ENCODE peak calls at places on chromosomes 12 and 14, in six cellular contexts. V, T, J, U, R and F are unnamed samples. For H3K4me1 and H3K9me3, the result is how much of the 10 kb centered on the place peaks cover.

GRCh38 chr12:116919706-116920485 is 9.1 kb downstream of the FBXW8 start:
- DNase-seq in R (no peak), U (no peak), T (no peak), J (no peak), V (no peak), F (no peak)

GRCh38 chr14:47715330-47715729 is 39.9 kb upstream of the MDGA2 start:
- DNase-seq in T (no peak), R (no peak), V (no peak), U (no peak), J (no peak), F (no peak)

GRCh38 chr14:74618078-74618952 is 6.3 kb upstream of the LTBP2 start:
- DNase-seq in R (peak), V (peak), T (no peak), J (peak), U (peak), F (peak)

GRCh38 chr14:60968671-60969070 is 12.2 kb downstream of the TRMT5 start:
- DNase-seq in J (no peak), U (no peak), V (no peak), R (no peak), T (no peak), F (no peak)

GRCh38 chr12:67068204-67068731 is 200.9 kb upstream of the CAND1 start:
- DNase-seq in U (no peak), V (no peak), T (peak), R (no peak), J (no peak), F (no peak)

GRCh38 chr12:117850048-117850447 is 118.7 kb downstream of the KSR2 start:
- DNase-seq in J (no peak), R (peak), T (peak), V (no peak), U (no peak), F (no peak)

GRCh38 chr14:35897616-35898111 is 71.5 kb downstream of the BRMS1L start:
- DNase-seq in U (no peak), J (no peak), T (peak), R (no peak), V (no peak), F (no peak)

GRCh38 chr12:2049604-2050540 is 2.9 kb upstream of the CACNA1C start:
- DNase-seq in R (no peak), V (no peak), U (no peak), T (no peak), J (no peak), F (no peak)

GRCh38 chr14:21102472-21103164 is 1.8 kb downstream of the TMEM253 start:
- DNase-seq in J (no peak), U (no peak), R (no peak), T (no peak), V (no peak), F (no peak)

GRCh38 chr14:105092124-105092911 is 27.1 kb upstream of the GPR132 start:
- DNase-seq in J (peak), R (peak), V (no peak), T (no peak), U (no peak), F (no peak)

GRCh38 chr14:34035934-34036250 is 85.0 kb upstream of the EGLN3 start:
- DNase-seq in V (no peak), R (no peak), T (no peak), J (no peak), U (no peak), F (no peak)

GRCh38 chr12:25585021-25585523 is 32.0 kb upstream of the LMNTD1 start:
- DNase-seq in R (peak), T (no peak), V (no peak), U (no peak), J (no peak), F (peak)

GRCh38 chr14:24632761-24633160 is 1.2 kb downstream of the GZMB start:
- DNase-seq in U (no peak), J (no peak), R (no peak), V (no peak), T (no peak), F (no peak)

GRCh38 chr12:120659151-120659525 is 18.7 kb downstream of the CABP1 start:
- DNase-seq in T (no peak), U (no peak), V (no peak), J (no peak), R (no peak), F (no peak)

GRCh38 chr14:35158951-35159653 is 36.8 kb downstream of the PRORP start:
- DNase-seq in T (peak), J (no peak), U (no peak), V (no peak), R (no peak), F (no peak)

GRCh38 chr12:121295123-121295745 is 1.3 kb downstream of the CAMKK2 start:
- DNase-seq in T (peak), J (no peak), U (no peak), R (no peak), V (no peak), F (no peak)

GRCh38 chr12:88628856-88629509 is 48.7 kb upstream of the KITLG start:
- DNase-seq in V (no peak), T (no peak), U (no peak), J (peak), R (peak), F (no peak)

GRCh38 chr14:104570869-104571635 is 8.5 kb upstream of the C14orf180 start:
- DNase-seq in T (no peak), R (no peak), J (no peak), V (no peak), U (no peak), F (no peak)

GRCh38 chr12:129150721-129151120 is 297.4 kb downstream of the GLT1D1 start:
- DNase-seq in T (no peak), J (no peak), V (no peak), U (no peak), R (no peak), F (no peak)

GRCh38 chr12:85821759-85822158 is 14.4 kb downstream of the RASSF9 start:
- DNase-seq in U (no peak), R (no peak), J (no peak), V (no peak), T (no peak), F (no peak)

GRCh38 chr12:4939418-4940023 is 29.8 kb downstream of the KCNA1 start:
- DNase-seq in R (no peak), J (no peak), U (no peak), T (no peak), V (no peak), F (no peak)

GRCh38 chr14:53113992-53114391 is 39.1 kb downstream of the DDHD1 start:
- DNase-seq in U (no peak), T (no peak), V (no peak), R (no peak), J (no peak), F (no peak)

GRCh38 chr12:57096099-57096572 is 7.2 kb downstream of the NAB2 start:
- DNase-seq in U (no peak), T (no peak), R (no peak), J (no peak), V (no peak), F (no peak)

GRCh38 chr12:13179159-13180074 is 17.1 kb upstream of the EMP1 start:
- DNase-seq in T (no peak), J (peak), R (peak), U (peak), V (peak), F (peak)

GRCh38 chr12:31369712-31370521 is 44.0 kb upstream of the SINHCAF start:
- DNase-seq in U (no peak), V (no peak), J (peak), R (peak), T (peak), F (peak)

GRCh38 chr12:105672171-105672570 is 341.7 kb downstream of the C12orf75 start:
- DNase-seq in T (no peak), R (no peak), J (no peak), U (no peak), V (no peak), F (peak)

GRCh38 chr12:45234134-45234865 is 18.4 kb downstream of the ANO6 start:
- DNase-seq in R (no peak), V (no peak), J (no peak), T (peak), U (no peak), F (no peak)

GRCh38 chr12:78241472-78241871 is 410.8 kb downstream of the NAV3 start:
- DNase-seq in T (no peak), J (no peak), U (no peak), V (no peak), R (no peak), F (no peak)

GRCh38 chr12:103169-103981 is 36.8 kb downstream of the IQSEC3 start:
- DNase-seq in T (peak), V (no peak), R (no peak), U (no peak), J (no peak), F (no peak)
- H3K27ac ChIP-seq in T (peak), V (no peak), R (no peak), U (no peak), J (no peak), F (no peak)

GRCh38 chr14:68685419-68686211 is 107.3 kb downstream of the ZFP36L1 start:
- DNase-seq in J (no peak), U (peak), T (no peak), V (peak), R (no peak), F (no peak)
- H3K4me1 ChIP-seq in J (under half), U (under half), T (under half), V (half or more), R (under half), F (under half)

DNA sequence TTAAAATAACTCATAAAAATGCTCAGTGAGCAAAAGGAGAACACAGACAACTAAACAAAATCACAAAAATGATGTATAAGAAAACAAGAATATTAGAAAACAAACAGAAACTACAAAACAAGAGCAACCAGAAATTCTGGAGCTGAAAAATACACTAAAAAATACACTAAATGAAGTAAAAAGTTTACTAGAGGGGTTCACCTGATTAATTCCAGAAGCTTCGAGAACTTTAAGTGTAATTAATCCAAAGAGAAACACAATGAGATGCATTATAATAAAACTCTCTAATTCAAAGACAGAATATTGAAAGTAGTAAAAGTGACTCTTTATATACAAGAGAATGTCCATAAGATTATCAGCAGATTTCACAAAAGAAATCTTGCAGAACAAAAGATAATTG is 558.4 kb downstream of the CCER1 start:
- DNase-seq in T (no peak), V (no peak), R (no peak), J (no peak), U (no peak), F (no peak)
- H3K9me3 ChIP-seq in T (under half), V (under half), R (under half), J (under half), U (under half), F (under half)

DNA sequence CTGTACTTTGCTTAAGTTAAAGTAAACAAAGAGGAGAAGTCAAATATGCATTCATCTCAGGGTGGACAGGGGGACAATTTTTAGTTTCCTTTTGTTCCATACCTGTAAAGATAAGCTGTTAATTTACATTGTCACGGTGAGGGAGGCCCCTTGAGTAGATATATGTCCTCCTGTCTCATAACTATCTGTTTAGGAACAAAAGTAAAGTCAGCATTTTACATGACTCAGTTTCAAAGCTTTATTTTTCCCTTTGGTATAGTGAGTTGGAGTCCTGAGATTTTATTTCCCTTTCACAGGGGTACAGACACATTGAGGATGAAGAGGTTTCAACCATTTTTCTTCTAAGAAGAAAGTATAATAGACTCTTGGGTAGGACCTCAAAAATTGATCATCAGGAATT is 50.1 kb downstream of the TESPA1 start:
- DNase-seq in J (no peak), V (no peak), R (no peak), U (no peak), T (no peak), F (no peak)
- H3K27ac ChIP-seq in J (no peak), V (no peak), R (no peak), U (no peak), T (no peak), F (no peak)

GRCh38 chr12:49825360-49825970 is 2.7 kb downstream of the NCKAP5L start:
- DNase-seq in V (no peak), R (no peak), U (peak), J (no peak), T (no peak), F (no peak)

GRCh38 chr12:49824416-49824815 is 3.8 kb downstream of the NCKAP5L start:
- DNase-seq in R (no peak), U (no peak), J (no peak), T (no peak), V (no peak), F (no peak)

GRCh38 chr12:49823350-49823749 is 4.9 kb downstream of the NCKAP5L start:
- DNase-seq in U (no peak), V (no peak), T (no peak), R (no peak), J (no peak), F (no peak)

GRCh38 chr12:49824886-49825285 is 3.3 kb downstream of the NCKAP5L start:
- DNase-seq in J (no peak), R (no peak), T (no peak), U (no peak), V (no peak), F (no peak)

DNA sequence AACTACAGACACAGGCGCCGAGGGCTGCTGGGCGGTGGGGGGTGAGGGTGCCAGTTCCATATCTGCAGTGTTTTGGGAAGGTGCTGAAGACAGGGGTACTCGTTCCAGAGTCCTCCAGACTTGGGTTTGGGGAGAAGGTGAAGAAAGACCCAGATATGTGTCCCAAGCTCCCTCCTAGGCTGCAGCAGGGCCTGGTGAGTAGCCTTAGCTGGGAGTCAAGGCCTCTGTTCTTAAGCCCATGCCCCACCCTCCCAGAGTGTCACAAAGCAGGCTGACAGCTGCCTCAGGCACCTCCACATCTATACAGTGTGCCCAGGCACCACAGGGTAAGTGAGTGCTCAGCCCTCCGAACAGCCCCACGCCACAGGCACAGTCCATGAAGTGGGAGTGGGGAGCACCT is 4.3 kb downstream of the NCKAP5L start:
- DNase-seq in V (no peak), U (no peak), J (no peak), T (no peak), R (no peak), F (no peak)
- H3K4me1 ChIP-seq in V (under half), U (under half), J (half or more), T (under half), R (under half), F (under half)